ENCODE peak calls at places on chromosomes 5 and 9, in six cellular contexts. I is OCI-LY7, W is iPS-NIHi11, K is NCI-H1436, Q is GM04504, M is substantia nigra. D is an unnamed sample.

GRCh38 chr9:114240216-114240615 is 82.7 kb upstream of the ORM1 start:
- DNase-seq in I (no peak), W (no peak), K (no peak), Q (no peak), M (no peak), D (no peak)

GRCh38 chr5:147509710-147510651 is at the start of gene DPYSL3:
- DNase-seq in I (no peak), W (peak), K (peak), Q (no peak), M (peak), D (peak)

GRCh38 chr9:112327718-112328450 is 5.5 kb downstream of the PTBP3 start:
- DNase-seq in I (no peak), W (no peak), K (no peak), Q (no peak), M (no peak), D (no peak)

GRCh38 chr9:106885451-106885850 is 22.5 kb downstream of the ZNF462 start:
- DNase-seq in I (no peak), W (no peak), K (no peak), Q (peak), M (no peak), D (peak)

GRCh38 chr5:132458651-132459030 is 31.9 kb downstream of the IRF1 start:
- DNase-seq in I (no peak), W (no peak), K (no peak), Q (no peak), M (no peak), D (no peak)

GRCh38 chr9:121850366-121850765 is 198.9 kb downstream of the DAB2IP start:
- DNase-seq in I (no peak), W (no peak), K (no peak), Q (no peak), M (no peak), D (no peak)

GRCh38 chr5:147188200-147189108 is 46.4 kb upstream of the STK32A start:
- DNase-seq in I (peak), W (peak), K (peak), Q (peak), M (peak), D (peak)

GRCh38 chr5:97142521-97143254 is at the start of gene LIX1:
- DNase-seq in I (peak), W (peak), K (peak), Q (peak), M (peak), D (peak)

GRCh38 chr5:141850786-141851185 is 27.4 kb downstream of the PCDH1 start:
- DNase-seq in I (no peak), W (peak), K (no peak), Q (no peak), M (no peak), D (no peak)

GRCh38 chr5:151454166-151454565 is 6.8 kb downstream of the SLC36A1 start:
- DNase-seq in I (no peak), W (peak), K (no peak), Q (no peak), M (no peak), D (no peak)

GRCh38 chr9:68541568-68541967 is 885 bp upstream of the TMEM252 start:
- DNase-seq in I (no peak), W (no peak), K (no peak), Q (no peak), M (no peak), D (no peak)

GRCh38 chr9:136529516-136530471 is 16.1 kb downstream of the NOTCH1 start:
- DNase-seq in I (no peak), W (no peak), K (no peak), Q (no peak), M (no peak), D (no peak)

GRCh38 chr5:169288066-169288753 is 12.7 kb downstream of the SLIT3 start:
- DNase-seq in I (no peak), W (no peak), K (no peak), Q (no peak), M (no peak), D (no peak)

GRCh38 chr5:180026320-180026719 is 45.2 kb downstream of the RNF130 start:
- DNase-seq in I (no peak), W (no peak), K (no peak), Q (peak), M (no peak), D (peak)

GRCh38 chr9:137354845-137355420 is 52.9 kb upstream of the NRARP start:
- DNase-seq in I (no peak), W (no peak), K (no peak), Q (no peak), M (no peak), D (no peak)

GRCh38 chr5:67636091-67636490 is 439.5 kb upstream of the CD180 start:
- DNase-seq in I (no peak), W (no peak), K (no peak), Q (no peak), M (peak), D (no peak)

GRCh38 chr9:124770359-124771020 is 621 bp downstream of the NR6A1 start:
- DNase-seq in I (peak), W (peak), K (no peak), Q (no peak), M (no peak), D (no peak)

GRCh38 chr5:170342153-170342552 is 44.6 kb upstream of the LCP2 start:
- DNase-seq in I (no peak), W (no peak), K (no peak), Q (no peak), M (no peak), D (no peak)

D was measured in RPMI7951.